ENCODE peak calls at places on chromosomes 2 and 18, in six cellular contexts. T, L, F, O, E and P are unnamed samples.
A peak's percentile ranks its signal among the peaks of the same experiment; 100 is the strongest.

GRCh38 chr18:77168666-77169358 is 36.2 kb upstream of the MBP start:
- DNase-seq in T (no peak), L (no peak), F (no peak), O (no peak), E (no peak), P (no peak)

GRCh38 chr2:54904836-54905235 is 145.4 kb downstream of the RTN4 start:
- DNase-seq in T (no peak), L (no peak), F (no peak), O (peak; percentile 76), E (no peak), P (no peak)

GRCh38 chr18:8699948-8700347 is 5.4 kb upstream of the MTCL1 start:
- DNase-seq in T (no peak), L (no peak), F (no peak), O (no peak), E (no peak), P (no peak)

GRCh38 chr2:238238766-238239551 is 879 bp downstream of the HES6 start:
- DNase-seq in T (no peak), L (no peak), F (peak; percentile 50), O (peak; percentile 43), E (peak; percentile 69), P (no peak)

GRCh38 chr2:69717902-69718301 is 24.0 kb upstream of the ANXA4 start:
- DNase-seq in T (no peak), L (peak; percentile 79), F (no peak), O (no peak), E (no peak), P (no peak)

GRCh38 chr2:150909613-150910012 is 352.1 kb downstream of the RBM43 start:
- DNase-seq in T (no peak), L (no peak), F (no peak), O (no peak), E (no peak), P (no peak)

GRCh38 chr2:227717687-227718567 is at the start of gene SLC19A3:
- DNase-seq in T (peak; percentile 95), L (peak; percentile 49), F (no peak), O (peak; percentile 93), E (peak; percentile 88), P (peak; percentile 89)

GRCh38 chr2:74379851-74380789 is at the start of gene DCTN1:
- DNase-seq in T (peak; percentile 60), L (no peak), F (no peak), O (peak; percentile 43), E (no peak), P (no peak)

GRCh38 chr18:25247725-25248124 is 104.2 kb downstream of the ZNF521 start:
- DNase-seq in T (no peak), L (no peak), F (no peak), O (no peak), E (no peak), P (no peak)

GRCh38 chr2:40127890-40128548 is 323.9 kb downstream of the SLC8A1 start:
- DNase-seq in T (no peak), L (no peak), F (no peak), O (no peak), E (no peak), P (no peak)

DNA sequence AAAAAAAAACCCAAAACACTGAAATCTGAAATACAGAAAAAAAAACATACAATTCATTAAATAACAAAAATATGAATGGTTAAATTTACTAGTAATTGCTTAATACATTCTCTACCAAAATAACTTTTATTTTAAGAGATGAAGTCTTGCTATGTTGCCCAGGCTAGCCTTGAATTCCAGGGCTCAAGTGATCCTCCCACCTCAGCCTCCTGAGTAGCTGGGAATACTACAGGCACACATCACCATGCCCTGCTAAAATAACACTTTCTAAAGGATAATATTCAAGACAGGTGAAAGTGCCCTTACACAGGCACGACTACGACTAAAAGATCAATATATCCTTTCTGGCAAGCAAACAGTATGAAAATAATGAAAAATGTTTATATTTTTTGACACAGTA is 9.5 kb downstream of the USP34 start:
- DNase-seq in T (no peak), L (no peak), F (no peak), O (no peak), E (no peak), P (no peak)
- H3K4me1 ChIP-seq in T (peaks cover 14% of the 10 kb centered on the region), L (no peaks in the 10 kb centered on the region), F (peaks cover 43% of the 10 kb centered on the region), O (peaks cover 65% of the 10 kb centered on the region), E (peaks cover 13% of the 10 kb centered on the region), P (peaks cover 23% of the 10 kb centered on the region)

GRCh38 chr2:29115797-29116781 is 874 bp downstream of the CLIP4 start:
- DNase-seq in T (peak; percentile 77), L (no peak), F (peak; percentile 79), O (peak; percentile 71), E (peak; percentile 72), P (peak; percentile 80)

GRCh38 chr2:29114841-29115609 is at the start of gene CLIP4:
- DNase-seq in T (peak; percentile 85), L (no peak), F (peak; percentile 78), O (peak; percentile 42), E (peak; percentile 81), P (peak; percentile 43)

GRCh38 chr2:29113891-29114321 is 1.3 kb upstream of the CLIP4 start:
- DNase-seq in T (peak; percentile 79), L (no peak), F (no peak), O (peak; percentile 58), E (peak; percentile 69), P (peak; percentile 80)

GRCh38 chr2:29113027-29113686 is 2.1 kb upstream of the CLIP4 start:
- DNase-seq in T (no peak), L (no peak), F (no peak), O (no peak), E (no peak), P (no peak)

DNA sequence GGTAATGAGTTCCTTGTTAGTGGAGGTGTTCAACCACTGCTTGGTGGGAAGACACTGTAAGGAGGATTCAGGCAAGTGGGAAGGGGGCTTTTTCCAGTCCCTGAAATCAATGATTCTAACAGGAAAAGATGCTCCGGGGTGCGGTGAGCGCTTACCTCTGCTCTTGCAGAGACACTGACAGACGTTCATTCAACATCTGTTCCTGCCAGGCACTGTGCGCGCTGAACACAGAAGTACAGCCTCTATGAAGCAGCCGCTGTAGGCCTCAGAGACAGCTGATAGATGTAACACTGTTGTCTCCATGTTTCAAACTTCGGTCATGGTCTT is 738 bp upstream of the CLIP4 start:
- DNase-seq in T (no peak), L (no peak), F (peak; percentile 29), O (no peak), E (no peak), P (no peak)
- H3K27ac ChIP-seq in T (peak overlapping the region; percentile 90), L (no peak overlapping the region), F (peak overlapping the region; percentile 73), O (peak overlapping the region; percentile 90), E (peak overlapping the region; percentile 90), P (peak overlapping the region; percentile 96)

DNA sequence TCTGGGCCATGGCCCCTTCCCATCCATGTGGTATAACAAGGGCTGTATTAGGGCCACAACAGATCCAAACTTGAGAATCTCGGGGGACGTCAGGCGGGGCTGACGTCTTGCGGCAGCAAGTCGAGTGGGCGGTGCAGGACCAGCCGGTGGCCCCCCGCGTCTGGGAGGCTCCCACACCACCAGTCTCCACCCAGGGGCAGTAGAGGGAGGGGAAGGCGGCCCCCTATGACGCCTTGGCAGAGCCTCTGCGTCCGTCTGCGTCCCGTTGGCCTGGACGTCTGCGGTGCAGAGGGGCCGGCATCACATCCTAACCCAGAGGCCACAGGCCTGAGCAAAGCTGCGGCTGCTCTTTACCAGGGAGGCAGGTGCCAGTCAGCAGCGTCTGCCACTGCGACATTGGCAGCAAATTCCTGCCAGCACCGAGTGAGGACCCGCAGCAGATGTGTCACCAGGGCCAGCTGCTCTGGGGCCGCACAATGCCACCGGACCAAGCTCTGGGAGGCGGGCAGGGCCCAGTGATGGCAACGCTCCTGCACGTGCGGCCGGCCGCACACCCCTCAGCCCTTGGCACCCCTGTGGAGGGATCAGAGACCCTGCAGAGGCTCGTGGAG is 73.8 kb downstream of the KCNG2 start:
- DNase-seq in T (no peak), L (no peak), F (no peak), O (no peak), E (no peak), P (no peak)
- H3K4me3 ChIP-seq in T (no peak overlapping the region), L (no peak overlapping the region), F (no peak overlapping the region), O (no peak overlapping the region), E (no peak overlapping the region), P (no peak overlapping the region)

GRCh38 chr2:66814916-66815315 is 380.0 kb downstream of the MEIS1 start:
- DNase-seq in T (no peak), L (no peak), F (no peak), O (no peak), E (no peak), P (no peak)
- H3K4me1 ChIP-seq in T (no peaks in the 10 kb centered on the region), L (no peaks in the 10 kb centered on the region), F (no peaks in the 10 kb centered on the region), O (peaks cover 3% of the 10 kb centered on the region), E (no peaks in the 10 kb centered on the region), P (no peaks in the 10 kb centered on the region)

GRCh38 chr2:71832844-71833243 is 314.8 kb downstream of the CYP26B1 start:
- DNase-seq in T (no peak), L (no peak), F (no peak), O (no peak), E (no peak), P (no peak)

GRCh38 chr2:71833272-71833671 is 314.4 kb downstream of the CYP26B1 start:
- DNase-seq in T (no peak), L (no peak), F (no peak), O (no peak), E (no peak), P (no peak)

GRCh38 chr2:71831208-71831577 is 316.5 kb downstream of the CYP26B1 start:
- DNase-seq in T (peak; percentile 82), L (no peak), F (no peak), O (no peak), E (no peak), P (no peak)

GRCh38 chr2:71832388-71832787 is 315.3 kb downstream of the CYP26B1 start:
- DNase-seq in T (no peak), L (no peak), F (no peak), O (no peak), E (no peak), P (no peak)

GRCh38 chr2:71833855-71834554 is 313.7 kb downstream of the CYP26B1 start:
- DNase-seq in T (peak; percentile 89), L (no peak), F (no peak), O (peak; percentile 24), E (peak; percentile 80), P (no peak)
- H3K27ac ChIP-seq in T (no peak overlapping the region), L (no peak overlapping the region), F (no peak overlapping the region), O (no peak overlapping the region), E (no peak overlapping the region), P (no peak overlapping the region)

DNA sequence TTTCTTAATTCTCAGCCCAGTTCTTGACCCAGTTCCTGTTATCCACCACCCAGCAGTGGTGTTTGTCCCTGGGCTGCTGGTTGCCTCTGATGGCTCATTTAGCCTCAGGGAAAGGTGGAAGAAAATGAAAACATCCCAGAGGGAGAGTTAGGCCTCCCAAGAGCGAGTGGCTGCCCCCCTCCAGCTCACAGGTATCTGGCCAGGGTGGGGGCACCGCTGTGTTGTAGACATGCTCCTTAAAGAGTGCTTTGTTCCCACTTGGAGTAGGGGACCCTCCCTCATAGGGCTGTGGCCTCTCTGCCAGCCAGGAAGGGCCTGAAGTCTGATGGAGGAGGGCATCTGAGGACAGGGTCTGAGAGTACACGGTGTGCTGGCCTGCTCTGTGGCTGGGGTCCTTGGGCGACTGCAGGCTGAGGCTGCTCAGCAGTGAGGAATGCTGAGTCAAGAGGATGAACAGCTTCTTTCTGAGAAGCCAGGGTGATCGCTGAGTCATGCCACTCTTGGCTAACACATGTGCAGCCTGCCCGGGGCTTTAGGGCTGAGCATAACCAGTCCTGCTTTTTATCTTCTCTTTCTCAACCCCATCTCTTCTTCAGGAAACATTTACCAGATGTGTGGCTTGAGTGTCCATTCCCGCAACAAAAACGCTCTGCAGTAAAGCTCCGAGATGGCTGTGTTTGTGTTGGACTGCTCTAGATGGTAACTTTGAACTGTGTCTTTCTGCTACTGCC is 72.4 kb downstream of the IL1R2 start:
- DNase-seq in T (peak; percentile 91), L (no peak), F (no peak), O (peak; percentile 81), E (peak; percentile 87), P (peak; percentile 88)
- H3K4me3 ChIP-seq in T (no peak overlapping the region), L (no peak overlapping the region), F (no peak overlapping the region), O (no peak overlapping the region), E (no peak overlapping the region), P (no peak overlapping the region)

GRCh38 chr2:182068811-182069210 is 83.2 kb downstream of the PPP1R1C start:
- DNase-seq in T (no peak), L (no peak), F (no peak), O (no peak), E (no peak), P (no peak)
- H3K4me1 ChIP-seq in T (peaks cover 2% of the 10 kb centered on the region), L (no peaks in the 10 kb centered on the region), F (no peaks in the 10 kb centered on the region), O (peaks cover 9% of the 10 kb centered on the region), E (no peaks in the 10 kb centered on the region), P (no peaks in the 10 kb centered on the region)